ENCODE peak calls at places on chromosomes 7 and 10, in six cellular contexts. Y, H, C, P, V and G are unnamed samples.

GRCh38 chr10:132550366-132551092 is 12.9 kb downstream of the INPP5A start:
- DNase-seq in V (no peak), C (no peak), Y (no peak), H (no peak), P (no peak), G (no peak)

GRCh38 chr10:66627156-66627555 is 298.7 kb upstream of the LRRTM3 start:
- DNase-seq in V (no peak), C (peak), H (peak), Y (no peak), P (peak), G (peak)

GRCh38 chr7:133675510-133676218 is 422.8 kb downstream of the EXOC4 start:
- DNase-seq in H (no peak), P (no peak), C (no peak), V (no peak), Y (no peak), G (no peak)

GRCh38 chr7:1712907-1713501 is 42.9 kb downstream of the ELFN1 start:
- DNase-seq in Y (peak), P (no peak), C (no peak), H (no peak), V (no peak), G (no peak)

GRCh38 chr7:113087278-113087998 is 811 bp upstream of the GPR85 start:
- DNase-seq in V (no peak), C (peak), P (peak), H (peak), Y (no peak), G (no peak)

GRCh38 chr7:2953588-2954407 is 89.9 kb downstream of the CARD11 start:
- DNase-seq in H (no peak), Y (no peak), P (no peak), C (no peak), V (no peak), G (no peak)

GRCh38 chr10:110353244-110354119 is 48.8 kb upstream of the SMNDC1 start:
- DNase-seq in V (no peak), H (peak), C (peak), P (peak), Y (no peak), G (no peak)

GRCh38 chr7:495761-496321 is 23.8 kb downstream of the PDGFA start:
- DNase-seq in H (no peak), C (no peak), V (no peak), P (no peak), Y (no peak), G (no peak)

GRCh38 chr7:2688409-2689342 is 674 bp downstream of the AMZ1 start:
- DNase-seq in P (peak), H (peak), C (no peak), Y (no peak), V (no peak), G (no peak)

GRCh38 chr7:22208806-22209205 is 148.1 kb downstream of the RAPGEF5 start:
- DNase-seq in H (no peak), C (no peak), P (no peak), V (no peak), Y (no peak), G (no peak)

GRCh38 chr7:7108931-7109330 is 73.4 kb upstream of the C1GALT1 start:
- DNase-seq in V (no peak), Y (no peak), P (no peak), C (no peak), H (no peak), G (no peak)

GRCh38 chr10:76882245-76882644 is 755.4 kb downstream of the KCNMA1 start:
- DNase-seq in P (no peak), V (no peak), H (no peak), Y (no peak), C (no peak), G (peak)

GRCh38 chr7:70569335-70569819 is 562.6 kb upstream of the GALNT17 start:
- DNase-seq in Y (peak), V (no peak), P (no peak), H (no peak), C (no peak), G (no peak)

GRCh38 chr10:74763934-74764591 is 62.3 kb upstream of the KAT6B start:
- DNase-seq in H (no peak), C (no peak), P (peak), Y (no peak), V (no peak), G (no peak)

GRCh38 chr10:11560076-11560709 is 51.3 kb downstream of the USP6NL start:
- DNase-seq in P (no peak), H (peak), C (no peak), Y (no peak), V (no peak), G (no peak)

GRCh38 chr7:99618726-99619125 is 2.0 kb downstream of the ZSCAN25 start:
- DNase-seq in Y (no peak), C (peak), P (peak), H (no peak), V (no peak), G (no peak)

GRCh38 chr7:114930107-114930521 is 8.2 kb downstream of the MDFIC start:
- DNase-seq in Y (no peak), H (no peak), C (no peak), P (no peak), V (no peak), G (no peak)